ENCODE peak calls at places on chromosomes 7 and 10, in ten cellular contexts. E is HCT116, H is A673, Q is H9, N is brain microvascular endothelial cell, P is tibial artery, C is RWPE2, T is esophagus squamous epithelium, A is neural progenitor cell, L is upper lobe of left lung. J is an unnamed sample.

GRCh38 chr10:109429956-109430760 is 493.2 kb downstream of the XPNPEP1 start:
- DNase-seq in E (no peak), H (no peak), Q (no peak), N (no peak), P (peak; percentile 60), C (no peak), T (no peak), A (no peak), L (no peak), J (no peak)

GRCh38 chr7:45863715-45864114 is 9.2 kb downstream of the CCDC201 start:
- DNase-seq in E (no peak), H (no peak), Q (peak; percentile 76), N (no peak), P (no peak), C (no peak), T (no peak), A (peak; percentile 60), L (no peak), J (no peak)

GRCh38 chr7:112538859-112539258 is 58.1 kb downstream of the LSMEM1 start:
- DNase-seq in E (no peak), H (no peak), Q (no peak), N (no peak), P (no peak), C (no peak), T (no peak), A (no peak), L (no peak), J (no peak)

GRCh38 chr7:122304604-122304975 is at the start of gene FEZF1:
- DNase-seq in E (peak; percentile 53), H (peak; percentile 97), Q (peak; percentile 77), N (no peak), P (no peak), C (no peak), T (no peak), A (peak; percentile 96), L (no peak), J (no peak)

GRCh38 chr10:98673156-98673765 is 226.5 kb upstream of the HPS1 start:
- DNase-seq in E (no peak), H (no peak), Q (no peak), N (no peak), P (no peak), C (no peak), T (no peak), A (no peak), L (no peak), J (no peak)

GRCh38 chr7:21869785-21870402 is 75.8 kb downstream of the CDCA7L start:
- DNase-seq in E (no peak), H (no peak), Q (peak; percentile 34), N (peak; percentile 42), P (no peak), C (no peak), T (no peak), A (peak; percentile 28), L (no peak), J (no peak)

GRCh38 chr7:151051108-151051507 is 2.8 kb downstream of the ASIC3 start:
- DNase-seq in E (no peak), H (peak; percentile 78), Q (peak; percentile 90), N (peak; percentile 46), P (no peak), C (no peak), T (no peak), A (peak; percentile 95), L (no peak), J (peak; percentile 70)

GRCh38 chr7:119377-120163 is 72.8 kb upstream of the FAM20C start:
- DNase-seq in E (no peak), H (peak; percentile 59), Q (no peak), N (peak; percentile 18), P (peak; percentile 76), C (no peak), T (no peak), A (peak; percentile 41), L (peak; percentile 72), J (peak; percentile 64)

GRCh38 chr7:144403102-144403501 is 391 bp downstream of the NOBOX start:
- DNase-seq in E (no peak), H (no peak), Q (no peak), N (no peak), P (no peak), C (no peak), T (no peak), A (no peak), L (no peak), J (no peak)

GRCh38 chr10:13087986-13088618 is 11.9 kb upstream of the OPTN start:
- DNase-seq in E (peak; percentile 29), H (no peak), Q (no peak), N (peak; percentile 79), P (no peak), C (no peak), T (no peak), A (no peak), L (no peak), J (no peak)

GRCh38 chr7:19982841-19983835 is 209.7 kb upstream of the TMEM196 start:
- DNase-seq in E (peak; percentile 35), H (peak; percentile 53), Q (peak; percentile 69), N (peak; percentile 87), P (no peak), C (no peak), T (no peak), A (peak; percentile 75), L (no peak), J (peak; percentile 36)

GRCh38 chr10:67665491-67665890 is 30.5 kb downstream of the CTNNA3 start:
- DNase-seq in E (peak; percentile 64), H (peak; percentile 14), Q (no peak), N (no peak), P (no peak), C (no peak), T (no peak), A (no peak), L (no peak), J (no peak)

GRCh38 chr7:148535227-148535626 is 55.3 kb upstream of the C7orf33 start:
- DNase-seq in E (no peak), H (no peak), Q (no peak), N (no peak), P (no peak), C (no peak), T (no peak), A (no peak), L (no peak), J (no peak)

GRCh38 chr7:2929321-2930201 is 85.5 kb upstream of the GNA12 start:
- DNase-seq in E (no peak), H (no peak), Q (peak; percentile 21), N (no peak), P (peak; percentile 41), C (peak; percentile 39), T (no peak), A (no peak), L (peak; percentile 10), J (no peak)

GRCh38 chr7:120407015-120407414 is 134.0 kb downstream of the KCND2 start:
- DNase-seq in E (no peak), H (no peak), Q (no peak), N (no peak), P (no peak), C (no peak), T (no peak), A (no peak), L (no peak), J (no peak)

GRCh38 chr10:89792187-89792586 is 90.8 kb downstream of the KIF20B start:
- DNase-seq in E (no peak), H (no peak), Q (no peak), N (no peak), P (no peak), C (no peak), T (no peak), A (no peak), L (no peak), J (no peak)

GRCh38 chr10:103493362-103493871 is at the start of gene NEURL1:
- DNase-seq in E (no peak), H (peak; percentile 55), Q (peak; percentile 62), N (no peak), P (no peak), C (no peak), T (no peak), A (peak; percentile 94), L (no peak), J (no peak)

GRCh38 chr10:58653139-58653538 is 140.5 kb downstream of the BICC1 start:
- DNase-seq in E (no peak), H (no peak), Q (no peak), N (no peak), P (no peak), C (no peak), T (no peak), A (no peak), L (no peak), J (no peak)

GRCh38 chr7:129213828-129214227 is 11.0 kb upstream of the AHCYL2 start:
- DNase-seq in E (no peak), H (peak; percentile 48), Q (peak; percentile 79), N (no peak), P (no peak), C (no peak), T (no peak), A (peak; percentile 64), L (no peak), J (peak; percentile 55)
- TF ChIP-seq CTCF in E (peak; percentile 22), H (peak; percentile 33), Q (peak; percentile 55), N (peak; percentile 30), P (no peak), C (peak; percentile 24), T (no peak), A (peak; percentile 43), L (no peak), J (no peak)

GRCh38 chr10:4329237-4329636 is 496.8 kb upstream of the AKR1E2 start:
- DNase-seq in E (no peak), H (no peak), Q (no peak), N (no peak), P (no peak), C (no peak), T (no peak), A (no peak), L (no peak), J (no peak)
- H3K27ac ChIP-seq in E (no peak overlapping the region), H (no peak overlapping the region), Q (no peak overlapping the region), N (no peak overlapping the region), P (no peak overlapping the region), C (no peak overlapping the region), T (no peak overlapping the region), A (no peak overlapping the region), L (no peak overlapping the region), J (no peak overlapping the region)

DNA sequence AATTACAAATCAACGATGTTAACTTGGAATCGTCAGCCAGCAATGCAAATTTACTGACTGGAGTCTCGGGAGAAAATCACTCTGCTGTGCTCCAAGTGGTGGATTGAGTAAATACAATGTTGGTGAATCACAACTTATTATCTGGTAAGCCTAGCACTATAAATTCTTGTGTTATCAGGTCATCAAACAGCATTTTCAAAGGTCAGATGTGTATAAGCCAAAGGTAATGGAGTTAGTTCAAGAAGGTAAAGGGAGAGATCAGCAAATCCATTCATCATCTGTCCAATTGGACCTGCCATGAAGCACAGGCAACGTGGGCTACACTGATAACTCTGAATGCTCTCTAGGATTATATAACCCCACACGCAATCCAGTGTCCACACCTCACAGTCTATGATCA is 13.9 kb downstream of the CUBN start:
- DNase-seq in E (peak; percentile 18), H (peak; percentile 15), Q (no peak), N (peak; percentile 44), P (no peak), C (no peak), T (no peak), A (no peak), L (no peak), J (no peak)
- TF ChIP-seq CTCF in E (peak; percentile 13), H (no peak), Q (no peak), N (peak; percentile 42), P (no peak), C (no peak), T (no peak), A (no peak), L (no peak), J (no peak)

DNA sequence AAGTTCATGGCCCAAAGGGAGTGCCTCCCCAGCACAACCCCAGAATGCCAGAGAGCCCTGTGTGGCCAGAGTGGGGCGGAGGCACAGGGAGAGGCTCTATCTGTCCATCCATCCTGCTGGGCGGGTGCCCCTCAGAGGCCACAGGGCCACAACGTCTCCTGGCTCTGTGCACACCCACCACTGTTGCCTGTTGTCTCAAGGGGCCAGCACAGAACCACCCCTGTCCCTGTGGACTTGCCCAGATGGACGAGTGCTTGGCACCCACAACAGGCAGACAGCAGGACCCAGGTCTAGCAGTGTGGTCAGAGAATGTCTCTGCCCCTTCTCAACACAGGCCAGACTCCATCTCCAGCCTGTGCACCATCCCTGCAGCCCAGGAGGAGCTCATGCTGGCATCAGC is 92.8 kb downstream of the PAXIP1 start:
- DNase-seq in E (no peak), H (no peak), Q (no peak), N (no peak), P (no peak), C (no peak), T (no peak), A (no peak), L (no peak), J (no peak)
- H3K27ac ChIP-seq in E (no peak overlapping the region), H (no peak overlapping the region), Q (no peak overlapping the region), N (no peak overlapping the region), P (no peak overlapping the region), C (no peak overlapping the region), T (no peak overlapping the region), A (no peak overlapping the region), L (no peak overlapping the region), J (no peak overlapping the region)

J was measured in HL-60.